ENCODE peak calls at places on chromosomes 2 and 18, in five cellular contexts. N is H4, C is NCI-H1436, X is mesothelial cell of epicardium, R is NCI-H1694 treated with DMSO at 0.1 percent for 48 hours. F is an unnamed sample.
A peak's percentile ranks its signal among the peaks of the same experiment; 100 is the strongest.

GRCh38 chr2:236717719-236718118 is 148.1 kb downstream of the ACKR3 start:
- DNase-seq in N (no peak), R (peak; percentile 11), C (no peak), X (no peak), F (no peak)

GRCh38 chr2:239192975-239193374 is 207.8 kb downstream of the HDAC4 start:
- DNase-seq in C (no peak), R (no peak), X (no peak), N (no peak), F (no peak)

GRCh38 chr2:71578665-71579371 is 125.5 kb downstream of the DYSF start:
- DNase-seq in N (no peak), X (no peak), C (no peak), R (no peak), F (no peak)

GRCh38 chr2:241047253-241048010 is 49.0 kb downstream of the SNED1 start:
- DNase-seq in N (no peak), X (no peak), R (no peak), C (no peak), F (no peak)

GRCh38 chr2:203580846-203581245 is 45.7 kb upstream of the RAPH1 start:
- DNase-seq in C (no peak), R (no peak), X (no peak), N (no peak), F (no peak)

GRCh38 chr2:134711622-134712125 is 7.1 kb downstream of the TMEM163 start:
- DNase-seq in X (no peak), C (no peak), N (no peak), R (no peak), F (no peak)

GRCh38 chr2:126761981-126762878 is 106.3 kb downstream of the GYPC start:
- DNase-seq in N (no peak), C (no peak), X (no peak), R (no peak), F (no peak)

GRCh38 chr2:56681659-56682396 is 498.0 kb downstream of the CCDC85A start:
- DNase-seq in X (no peak), R (no peak), C (no peak), N (no peak), F (no peak)

GRCh38 chr2:39666489-39667141 is 898 bp downstream of the TMEM178A start:
- DNase-seq in N (no peak), C (no peak), X (no peak), R (peak; percentile 22), F (no peak)

GRCh38 chr2:37670378-37671012 is 947 bp downstream of the CDC42EP3 start:
- DNase-seq in N (no peak), R (no peak), X (no peak), C (no peak), F (no peak)

GRCh38 chr2:176817061-176817565 is 395.5 kb upstream of the HNRNPA3 start:
- DNase-seq in X (no peak), R (peak; percentile 2), N (no peak), C (peak; percentile 36), F (no peak)

GRCh38 chr2:129820908-129821307 is 158.6 kb upstream of the RAB6C start:
- DNase-seq in N (no peak), R (no peak), X (no peak), C (no peak), F (no peak)

GRCh38 chr2:158893057-158893456 is 75.4 kb upstream of the TANC1 start:
- DNase-seq in X (no peak), R (peak; percentile 93), C (no peak), N (no peak), F (no peak)

GRCh38 chr2:9548506-9548905 is 7.1 kb downstream of the ADAM17 start:
- DNase-seq in R (no peak), N (no peak), X (no peak), C (no peak), F (no peak)

GRCh38 chr2:36397728-36398413 is 42.3 kb downstream of the CRIM1 start:
- DNase-seq in R (no peak), X (no peak), N (no peak), C (no peak), F (no peak)

GRCh38 chr2:26088038-26088643 is 54.3 kb downstream of the RAB10 start:
- DNase-seq in N (peak; percentile 6), X (no peak), R (peak; percentile 30), C (peak; percentile 33), F (no peak)

GRCh38 chr2:175004980-175005832 is at the start of gene CHN1:
- DNase-seq in R (peak; percentile 84), N (peak; percentile 72), C (peak; percentile 92), X (peak; percentile 82), F (peak; percentile 91)

GRCh38 chr2:197057946-197058345 is 131.4 kb upstream of the PGAP1 start:
- DNase-seq in N (no peak), R (peak; percentile 80), X (no peak), C (no peak), F (no peak)

GRCh38 chr18:45167109-45167551 is 448.1 kb upstream of the SLC14A2 start:
- DNase-seq in N (peak; percentile 65), X (no peak), C (no peak), R (no peak), F (no peak)

GRCh38 chr2:26414291-26414690 is 12.6 kb downstream of the DRC1 start:
- DNase-seq in R (peak; percentile 8), N (peak; percentile 15), X (no peak), C (no peak), F (no peak)

GRCh38 chr2:238379096-238379810 is 47.5 kb upstream of the ASB1 start:
- DNase-seq in C (no peak), R (no peak), X (no peak), N (no peak), F (no peak)

F was measured in NCI-H1930.